ENCODE peak calls at places on chromosomes 6 and 20, in seven cellular contexts. One of them, this sample, is unnamed.

GRCh38 chr20:50874758-50875665 is 56.2 kb downstream of the ADNP start:
- DNase-seq in EL: no peak
- DNase-seq in ureter: no peak
- DNase-seq in T-helper 2 cell: no peak
- DNase-seq in NAMALWA: no peak
- DNase-seq in neural crest cell: no peak
- DNase-seq in naive thymus-derived CD4-positive, alpha-beta T cell: no peak
- DNase-seq in this sample: no peak

GRCh38 chr6:2505624-2506023 is 245.1 kb downstream of the MYLK4 start:
- DNase-seq in EL: no peak
- DNase-seq in ureter: no peak
- DNase-seq in T-helper 2 cell: no peak
- DNase-seq in NAMALWA: peak; percentile 14
- DNase-seq in neural crest cell: peak; percentile 9
- DNase-seq in naive thymus-derived CD4-positive, alpha-beta T cell: no peak
- DNase-seq in this sample: peak; percentile 19

GRCh38 chr6:113636357-113636824 is 220.8 kb upstream of the MARCKS start:
- DNase-seq in EL: peak; percentile 53
- DNase-seq in ureter: no peak
- DNase-seq in T-helper 2 cell: no peak
- DNase-seq in NAMALWA: no peak
- DNase-seq in neural crest cell: no peak
- DNase-seq in naive thymus-derived CD4-positive, alpha-beta T cell: no peak
- DNase-seq in this sample: no peak

GRCh38 chr6:105805581-105806023 is 280.5 kb upstream of the PRDM1 start:
- DNase-seq in EL: peak; percentile 47
- DNase-seq in ureter: no peak
- DNase-seq in T-helper 2 cell: no peak
- DNase-seq in NAMALWA: no peak
- DNase-seq in neural crest cell: no peak
- DNase-seq in naive thymus-derived CD4-positive, alpha-beta T cell: no peak
- DNase-seq in this sample: no peak

GRCh38 chr6:147207351-147207750 is 3.1 kb downstream of the STXBP5 start:
- DNase-seq in EL: no peak
- DNase-seq in ureter: no peak
- DNase-seq in T-helper 2 cell: no peak
- DNase-seq in NAMALWA: no peak
- DNase-seq in neural crest cell: no peak
- DNase-seq in naive thymus-derived CD4-positive, alpha-beta T cell: no peak
- DNase-seq in this sample: no peak

GRCh38 chr6:12637960-12638641 is 78.5 kb upstream of the PHACTR1 start:
- DNase-seq in EL: peak; percentile 92
- DNase-seq in ureter: peak; percentile 52
- DNase-seq in T-helper 2 cell: peak; percentile 28
- DNase-seq in NAMALWA: peak; percentile 78
- DNase-seq in neural crest cell: peak; percentile 56
- DNase-seq in naive thymus-derived CD4-positive, alpha-beta T cell: no peak
- DNase-seq in this sample: peak; percentile 6

GRCh38 chr20:4234128-4234527 is 218.8 kb upstream of the RNF24 start:
- DNase-seq in EL: peak; percentile 69
- DNase-seq in ureter: peak; percentile 77
- DNase-seq in T-helper 2 cell: no peak
- DNase-seq in NAMALWA: no peak
- DNase-seq in neural crest cell: no peak
- DNase-seq in naive thymus-derived CD4-positive, alpha-beta T cell: no peak
- DNase-seq in this sample: no peak

GRCh38 chr6:39143238-39143930 is 28.4 kb upstream of the SAYSD1 start:
- DNase-seq in EL: no peak
- DNase-seq in ureter: no peak
- DNase-seq in T-helper 2 cell: peak; percentile 64
- DNase-seq in NAMALWA: no peak
- DNase-seq in neural crest cell: no peak
- DNase-seq in naive thymus-derived CD4-positive, alpha-beta T cell: no peak
- DNase-seq in this sample: no peak

GRCh38 chr6:139316622-139317317 is 25.0 kb upstream of the TXLNB start:
- DNase-seq in EL: no peak
- DNase-seq in ureter: no peak
- DNase-seq in T-helper 2 cell: no peak
- DNase-seq in NAMALWA: no peak
- DNase-seq in neural crest cell: no peak
- DNase-seq in naive thymus-derived CD4-positive, alpha-beta T cell: no peak
- DNase-seq in this sample: no peak

This sample was measured in HAP-1.